ENCODE peak calls at places on chromosomes 2 and 18, in ten cellular contexts. One of them, this sample, is unnamed.

GRCh38 chr18:56421641-56422040 is 216.8 kb downstream of the TXNL1 start:
- DNase-seq in adipocyte: no peak
- DNase-seq in AG10803: no peak
- DNase-seq in Caco-2: no peak
- DNase-seq in Right ventricle myocardium superior: no peak
- DNase-seq in AML-193: no peak
- DNase-seq in CD8-positive, alpha-beta memory T cell: no peak
- DNase-seq in NCI-H1092 treated with DMSO at 0.1 percent for 48 hours: no peak
- DNase-seq in stimulated activated CD8-positive, alpha-beta memory T cell treated with anti-CD3 and anti-CD28 coated beads, Interleukin-4, amount 100 ng/mL, for 4 hours: no peak
- DNase-seq in H7: no peak
- DNase-seq in this sample: no peak

GRCh38 chr2:195094330-195094729 is 562.7 kb upstream of the SLC39A10 start:
- DNase-seq in adipocyte: no peak
- DNase-seq in NCI-H1092 treated with DMSO at 0.1 percent for 48 hours: no peak
- DNase-seq in CD8-positive, alpha-beta memory T cell: no peak
- DNase-seq in Right ventricle myocardium superior: no peak
- DNase-seq in AML-193: no peak
- DNase-seq in stimulated activated CD8-positive, alpha-beta memory T cell treated with anti-CD3 and anti-CD28 coated beads, Interleukin-4, amount 100 ng/mL, for 4 hours: no peak
- DNase-seq in Caco-2: no peak
- DNase-seq in AG10803: no peak
- DNase-seq in H7: no peak
- DNase-seq in this sample: no peak

GRCh38 chr2:132668986-132669853 is 785 bp downstream of the LYPD1 start:
- DNase-seq in stimulated activated CD8-positive, alpha-beta memory T cell treated with anti-CD3 and anti-CD28 coated beads, Interleukin-4, amount 100 ng/mL, for 4 hours: no peak
- DNase-seq in Caco-2: peak; percentile 37
- DNase-seq in CD8-positive, alpha-beta memory T cell: no peak
- DNase-seq in Right ventricle myocardium superior: no peak
- DNase-seq in adipocyte: no peak
- DNase-seq in AML-193: no peak
- DNase-seq in NCI-H1092 treated with DMSO at 0.1 percent for 48 hours: peak; percentile 32
- DNase-seq in AG10803: no peak
- DNase-seq in H7: peak; percentile 79
- DNase-seq in this sample: peak; percentile 41

GRCh38 chr18:49849331-49850217 is 36.2 kb upstream of the ACAA2 start:
- DNase-seq in stimulated activated CD8-positive, alpha-beta memory T cell treated with anti-CD3 and anti-CD28 coated beads, Interleukin-4, amount 100 ng/mL, for 4 hours: no peak
- DNase-seq in Right ventricle myocardium superior: no peak
- DNase-seq in adipocyte: peak; percentile 37
- DNase-seq in H7: peak; percentile 88
- DNase-seq in AML-193: no peak
- DNase-seq in Caco-2: peak; percentile 73
- DNase-seq in NCI-H1092 treated with DMSO at 0.1 percent for 48 hours: peak; percentile 52
- DNase-seq in CD8-positive, alpha-beta memory T cell: no peak
- DNase-seq in AG10803: peak; percentile 71
- DNase-seq in this sample: peak; percentile 87

GRCh38 chr18:8747440-8747937 is 42.1 kb downstream of the MTCL1 start:
- DNase-seq in NCI-H1092 treated with DMSO at 0.1 percent for 48 hours: no peak
- DNase-seq in Right ventricle myocardium superior: no peak
- DNase-seq in H7: no peak
- DNase-seq in stimulated activated CD8-positive, alpha-beta memory T cell treated with anti-CD3 and anti-CD28 coated beads, Interleukin-4, amount 100 ng/mL, for 4 hours: no peak
- DNase-seq in CD8-positive, alpha-beta memory T cell: no peak
- DNase-seq in adipocyte: peak; percentile 82
- DNase-seq in Caco-2: no peak
- DNase-seq in AML-193: no peak
- DNase-seq in AG10803: peak; percentile 97
- DNase-seq in this sample: no peak

GRCh38 chr2:27016801-27017325 is 15.9 kb upstream of the TMEM214 start:
- DNase-seq in CD8-positive, alpha-beta memory T cell: no peak
- DNase-seq in AML-193: peak; percentile 36
- DNase-seq in Caco-2: peak; percentile 72
- DNase-seq in NCI-H1092 treated with DMSO at 0.1 percent for 48 hours: peak; percentile 37
- DNase-seq in H7: peak; percentile 90
- DNase-seq in Right ventricle myocardium superior: peak; percentile 61
- DNase-seq in AG10803: peak; percentile 70
- DNase-seq in stimulated activated CD8-positive, alpha-beta memory T cell treated with anti-CD3 and anti-CD28 coated beads, Interleukin-4, amount 100 ng/mL, for 4 hours: no peak
- DNase-seq in adipocyte: peak; percentile 90
- DNase-seq in this sample: peak; percentile 83

GRCh38 chr18:42977982-42978595 is 137.4 kb downstream of the RIT2 start:
- DNase-seq in adipocyte: no peak
- DNase-seq in Right ventricle myocardium superior: no peak
- DNase-seq in Caco-2: no peak
- DNase-seq in CD8-positive, alpha-beta memory T cell: no peak
- DNase-seq in AML-193: no peak
- DNase-seq in stimulated activated CD8-positive, alpha-beta memory T cell treated with anti-CD3 and anti-CD28 coated beads, Interleukin-4, amount 100 ng/mL, for 4 hours: no peak
- DNase-seq in AG10803: no peak
- DNase-seq in NCI-H1092 treated with DMSO at 0.1 percent for 48 hours: peak; percentile 99
- DNase-seq in H7: no peak
- DNase-seq in this sample: no peak

GRCh38 chr2:152513681-152514080 is 178.7 kb downstream of the FMNL2 start:
- DNase-seq in Right ventricle myocardium superior: peak; percentile 43
- DNase-seq in CD8-positive, alpha-beta memory T cell: no peak
- DNase-seq in AML-193: no peak
- DNase-seq in adipocyte: peak; percentile 40
- DNase-seq in H7: no peak
- DNase-seq in Caco-2: no peak
- DNase-seq in stimulated activated CD8-positive, alpha-beta memory T cell treated with anti-CD3 and anti-CD28 coated beads, Interleukin-4, amount 100 ng/mL, for 4 hours: no peak
- DNase-seq in NCI-H1092 treated with DMSO at 0.1 percent for 48 hours: peak; percentile 7
- DNase-seq in AG10803: peak; percentile 42
- DNase-seq in this sample: no peak

GRCh38 chr2:234703258-234703657 is 206.4 kb upstream of the ARL4C start:
- DNase-seq in NCI-H1092 treated with DMSO at 0.1 percent for 48 hours: no peak
- DNase-seq in Caco-2: no peak
- DNase-seq in CD8-positive, alpha-beta memory T cell: no peak
- DNase-seq in H7: no peak
- DNase-seq in AML-193: no peak
- DNase-seq in Right ventricle myocardium superior: no peak
- DNase-seq in AG10803: no peak
- DNase-seq in stimulated activated CD8-positive, alpha-beta memory T cell treated with anti-CD3 and anti-CD28 coated beads, Interleukin-4, amount 100 ng/mL, for 4 hours: no peak
- DNase-seq in adipocyte: no peak
- DNase-seq in this sample: no peak